ENCODE peak calls at places on chromosome 9, in seven cellular contexts. D is Peyer's patch, W is endodermal cell, M is neural progenitor cell, L is endothelial cell of umbilical vein, P is right cardiac atrium, R is left ventricle myocardium inferior. N is an unnamed sample. For H3K4me1, the result is how much of the 10 kb centered on the place peaks cover.

GRCh38 chr9:36165766-36166149 is 3.4 kb upstream of the CCIN start:
- DNase-seq in D (no peak), W (no peak), M (no peak), L (peak), P (no peak), R (no peak), N (no peak)

GRCh38 chr9:38000332-38000731 is 68.7 kb downstream of the SHB start:
- DNase-seq in D (no peak), W (peak), M (no peak), L (no peak), P (no peak), R (no peak), N (no peak)

GRCh38 chr9:33445941-33446506 is 1.4 kb downstream of the AQP3 start:
- DNase-seq in D (peak), W (no peak), M (peak), L (no peak), P (peak), R (no peak), N (no peak)

GRCh38 chr9:73200694-73201432 is 49.2 kb downstream of the ANXA1 start:
- DNase-seq in D (no peak), W (no peak), M (peak), L (peak), P (no peak), R (no peak), N (no peak)

GRCh38 chr9:72362118-72362531 is 2.9 kb downstream of the ZFAND5 start:
- DNase-seq in D (no peak), W (no peak), M (no peak), L (peak), P (no peak), R (no peak), N (no peak)

GRCh38 chr9:114086009-114086408 is 7.9 kb upstream of the AMBP start:
- DNase-seq in D (no peak), W (no peak), M (no peak), L (no peak), P (no peak), R (no peak), N (no peak)

GRCh38 chr9:73541923-73542322 is 390.3 kb downstream of the ANXA1 start:
- DNase-seq in D (no peak), W (no peak), M (no peak), L (no peak), P (no peak), R (no peak), N (no peak)

GRCh38 chr9:114205171-114206015 is 50.1 kb downstream of the COL27A1 start:
- DNase-seq in D (no peak), W (no peak), M (no peak), L (no peak), P (peak), R (no peak), N (no peak)

GRCh38 chr9:86352440-86353106 is 1.6 kb downstream of the TUT7 start:
- DNase-seq in D (no peak), W (no peak), M (no peak), L (peak), P (no peak), R (no peak), N (no peak)

GRCh38 chr9:98129451-98129881 is 10.4 kb upstream of the TRIM14 start:
- DNase-seq in D (peak), W (no peak), M (no peak), L (no peak), P (no peak), R (no peak), N (no peak)

GRCh38 chr9:110115341-110115820 is 92.6 kb downstream of the C9orf152 start:
- DNase-seq in D (no peak), W (no peak), M (no peak), L (peak), P (no peak), R (peak), N (no peak)
- H3K4me1 ChIP-seq in D (under half), W (under half), M (under half), L (under half), P (under half), R (half or more), N (under half)

GRCh38 chr9:92739346-92740014 is 25.2 kb downstream of the BICD2 start:
- DNase-seq in D (no peak), W (peak), M (no peak), L (no peak), P (no peak), R (no peak), N (no peak)
- H3K4me1 ChIP-seq in D (under half), W (under half), M (under half), L (under half), P (under half), R (half or more), N (under half)

DNA sequence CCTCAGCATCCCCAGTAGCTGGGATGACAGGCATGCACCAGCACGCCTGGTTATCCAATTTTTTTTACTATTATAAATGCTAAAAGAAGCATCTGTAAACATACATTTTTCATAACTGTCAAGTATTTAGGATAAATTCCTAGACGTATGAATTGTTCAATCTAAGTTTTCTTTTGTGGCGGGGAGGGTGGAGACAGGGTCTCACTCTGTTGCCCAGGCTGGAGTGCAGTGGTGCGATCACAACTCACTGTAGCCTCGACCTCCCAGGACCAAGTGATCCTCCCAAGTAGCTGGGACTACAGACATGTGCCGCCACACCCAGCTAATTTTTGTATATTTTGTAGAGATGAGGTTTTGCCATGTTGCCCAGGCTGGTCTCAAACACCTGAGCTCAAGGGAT is 52.2 kb downstream of the NR6A1 start:
- DNase-seq in D (no peak), W (no peak), M (no peak), L (no peak), P (no peak), R (no peak), N (no peak)
- H3K4me1 ChIP-seq in D (under half), W (under half), M (under half), L (under half), P (under half), R (under half), N (under half)

GRCh38 chr9:749712-750111 is 91.8 kb upstream of the DMRT1 start:
- DNase-seq in D (peak), W (no peak), M (peak), L (no peak), P (no peak), R (no peak), N (no peak)
- H3K4me1 ChIP-seq in D (under half), W (under half), M (under half), L (under half), P (under half), R (half or more), N (under half)

DNA sequence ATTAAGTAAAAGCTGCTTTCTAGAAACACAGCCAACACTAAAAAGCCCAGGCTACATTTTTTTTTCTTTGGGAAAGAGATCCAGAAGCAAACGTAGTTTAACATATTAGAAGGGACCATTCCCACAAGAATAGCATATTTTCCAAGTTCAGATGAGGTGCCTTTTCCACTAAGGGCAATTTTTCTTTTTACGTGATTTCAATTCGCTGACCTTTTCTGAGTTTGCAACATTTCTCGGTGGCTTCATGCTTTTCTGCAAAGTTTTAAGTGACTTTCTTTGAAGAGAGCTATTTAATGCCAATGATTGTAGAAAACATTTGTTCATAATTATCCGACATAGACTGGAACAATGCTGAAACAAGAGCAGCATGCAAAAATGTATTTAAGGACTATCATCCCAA is 55.1 kb downstream of the MAPKAP1 start:
- DNase-seq in D (no peak), W (no peak), M (no peak), L (no peak), P (no peak), R (no peak), N (no peak)
- H3K4me1 ChIP-seq in D (under half), W (under half), M (half or more), L (under half), P (under half), R (under half), N (under half)

GRCh38 chr9:93223241-93224180 is 39.6 kb downstream of the WNK2 start:
- DNase-seq in D (no peak), W (no peak), M (no peak), L (no peak), P (peak), R (no peak), N (no peak)
- H3K4me1 ChIP-seq in D (under half), W (under half), M (under half), L (under half), P (under half), R (half or more), N (under half)

DNA sequence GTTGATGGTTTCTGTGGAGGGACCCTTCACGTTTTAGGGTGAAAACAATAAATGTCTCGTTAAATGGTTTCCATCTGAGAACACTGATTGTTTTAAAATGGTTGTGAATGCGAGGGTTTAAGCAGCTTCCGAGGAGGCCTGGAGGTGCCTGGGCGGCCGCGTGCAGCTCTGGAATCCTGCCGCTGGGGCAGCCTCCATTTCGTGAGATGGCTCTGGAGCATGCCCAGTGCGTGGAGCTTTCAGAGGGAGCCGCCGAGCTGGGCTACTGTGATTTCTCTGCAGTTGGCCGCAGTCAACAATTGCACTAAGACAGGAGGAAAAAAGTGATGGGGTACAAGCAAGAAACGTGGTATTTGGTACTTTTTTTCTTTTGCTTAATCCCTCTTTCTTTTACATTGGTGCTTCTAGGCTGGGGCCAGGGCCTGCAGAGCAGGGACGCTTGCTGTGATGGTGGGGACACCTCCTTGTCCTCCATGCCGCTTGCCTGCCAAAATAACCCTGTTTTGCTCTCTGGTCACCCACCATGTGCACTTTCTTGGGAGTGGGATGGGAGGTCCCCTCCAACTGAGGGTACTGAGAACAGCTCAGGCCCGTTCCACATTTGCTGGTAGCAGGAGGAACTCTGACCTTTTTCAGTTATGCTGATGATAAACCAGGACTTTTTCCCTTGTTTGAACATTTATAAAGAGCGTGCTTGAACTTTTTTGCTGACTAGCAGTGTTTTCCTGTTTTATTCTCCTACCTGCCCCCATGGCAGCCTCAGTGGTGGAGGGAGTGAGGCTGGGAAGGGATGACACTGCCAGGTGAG is 47.1 kb downstream of the EHMT1 start:
- DNase-seq in D (no peak), W (peak), M (peak), L (no peak), P (no peak), R (no peak), N (peak)
- H3K4me1 ChIP-seq in D (under half), W (under half), M (half or more), L (under half), P (under half), R (under half), N (half or more)

GRCh38 chr9:89428901-89429890 is 68.7 kb downstream of the SEMA4D start:
- DNase-seq in D (peak), W (peak), M (peak), L (peak), P (no peak), R (no peak), N (no peak)
- H3K4me1 ChIP-seq in D (under half), W (under half), M (under half), L (under half), P (under half), R (under half), N (under half)

GRCh38 chr9:134792627-134793026 is 88.0 kb upstream of the FCN2 start:
- DNase-seq in D (no peak), W (no peak), M (no peak), L (no peak), P (no peak), R (no peak), N (no peak)

GRCh38 chr9:134785325-134786108 is 95.1 kb upstream of the FCN2 start:
- DNase-seq in D (no peak), W (no peak), M (no peak), L (no peak), P (peak), R (peak), N (no peak)

GRCh38 chr9:134787601-134788531 is 92.7 kb upstream of the FCN2 start:
- DNase-seq in D (no peak), W (no peak), M (no peak), L (no peak), P (peak), R (no peak), N (no peak)

GRCh38 chr9:134791009-134791408 is 89.6 kb upstream of the FCN2 start:
- DNase-seq in D (no peak), W (no peak), M (no peak), L (no peak), P (peak), R (no peak), N (no peak)

GRCh38 chr9:134789168-134789567 is 91.4 kb upstream of the FCN2 start:
- DNase-seq in D (no peak), W (no peak), M (no peak), L (no peak), P (no peak), R (peak), N (no peak)
- H3K4me1 ChIP-seq in D (under half), W (under half), M (under half), L (under half), P (under half), R (under half), N (under half)

GRCh38 chr9:93354451-93354850 is 97.0 kb upstream of the FAM120A start:
- DNase-seq in D (no peak), W (no peak), M (no peak), L (no peak), P (no peak), R (no peak), N (no peak)
- H3K4me1 ChIP-seq in D (under half), W (under half), M (under half), L (under half), P (under half), R (under half), N (under half)

N was measured in testis.